ENCODE peak calls at places on chromosomes 4 and X, in seven cellular contexts. One of them, this sample, is unnamed.

GRCh38 chr4:3311489-3312171 is 18.8 kb downstream of the RGS12 start:
- DNase-seq in sigmoid colon: no peak
- DNase-seq in omental fat pad: no peak
- DNase-seq in suprapubic skin: peak; percentile 15
- DNase-seq in HFF-Myc: no peak
- DNase-seq in WTC11: no peak
- DNase-seq in dorsolateral prefrontal cortex: peak; percentile 20
- DNase-seq in this sample: no peak

GRCh38 chr4:55973650-55974049 is 24.9 kb downstream of the CEP135 start:
- DNase-seq in suprapubic skin: no peak
- DNase-seq in omental fat pad: no peak
- DNase-seq in HFF-Myc: no peak
- DNase-seq in WTC11: no peak
- DNase-seq in sigmoid colon: no peak
- DNase-seq in dorsolateral prefrontal cortex: no peak
- DNase-seq in this sample: no peak

GRCh38 chr4:110193822-110194761 is 4.3 kb downstream of the ELOVL6 start:
- DNase-seq in WTC11: peak; percentile 67
- DNase-seq in sigmoid colon: peak; percentile 83
- DNase-seq in dorsolateral prefrontal cortex: peak; percentile 99
- DNase-seq in omental fat pad: no peak
- DNase-seq in HFF-Myc: peak; percentile 90
- DNase-seq in suprapubic skin: peak; percentile 73
- DNase-seq in this sample: peak; percentile 89

GRCh38 chr4:1241466-1241935 is 7.4 kb downstream of the CTBP1 start:
- DNase-seq in HFF-Myc: no peak
- DNase-seq in suprapubic skin: peak; percentile 57
- DNase-seq in dorsolateral prefrontal cortex: no peak
- DNase-seq in omental fat pad: no peak
- DNase-seq in WTC11: peak; percentile 8
- DNase-seq in sigmoid colon: no peak
- DNase-seq in this sample: peak; percentile 12

GRCh38 chr4:169418846-169419245 is 148.1 kb upstream of the SH3RF1 start:
- DNase-seq in HFF-Myc: no peak
- DNase-seq in sigmoid colon: no peak
- DNase-seq in WTC11: no peak
- DNase-seq in suprapubic skin: no peak
- DNase-seq in dorsolateral prefrontal cortex: no peak
- DNase-seq in omental fat pad: no peak
- DNase-seq in this sample: no peak

GRCh38 chr4:67712650-67713530 is 11.9 kb upstream of the UBA6 start:
- DNase-seq in omental fat pad: no peak
- DNase-seq in suprapubic skin: no peak
- DNase-seq in WTC11: no peak
- DNase-seq in HFF-Myc: no peak
- DNase-seq in sigmoid colon: no peak
- DNase-seq in dorsolateral prefrontal cortex: no peak
- DNase-seq in this sample: no peak

GRCh38 chrX:47191331-47191730 is 2.3 kb upstream of the UBA1 start:
- DNase-seq in dorsolateral prefrontal cortex: no peak
- DNase-seq in omental fat pad: no peak
- DNase-seq in HFF-Myc: no peak
- DNase-seq in sigmoid colon: no peak
- DNase-seq in suprapubic skin: no peak
- DNase-seq in WTC11: peak; percentile 17
- DNase-seq in this sample: no peak

GRCh38 chr4:15598644-15599043 is 56.5 kb downstream of the FBXL5 start:
- DNase-seq in suprapubic skin: no peak
- DNase-seq in WTC11: no peak
- DNase-seq in sigmoid colon: no peak
- DNase-seq in dorsolateral prefrontal cortex: no peak
- DNase-seq in omental fat pad: no peak
- DNase-seq in HFF-Myc: no peak
- DNase-seq in this sample: no peak

GRCh38 chrX:19776753-19777152 is 110.6 kb downstream of the SH3KBP1 start:
- DNase-seq in sigmoid colon: no peak
- DNase-seq in WTC11: no peak
- DNase-seq in dorsolateral prefrontal cortex: no peak
- DNase-seq in suprapubic skin: no peak
- DNase-seq in omental fat pad: no peak
- DNase-seq in HFF-Myc: no peak
- DNase-seq in this sample: no peak

GRCh38 chr4:122218762-122219161 is 66.6 kb downstream of the BLTP1 start:
- DNase-seq in omental fat pad: no peak
- DNase-seq in suprapubic skin: no peak
- DNase-seq in dorsolateral prefrontal cortex: no peak
- DNase-seq in WTC11: no peak
- DNase-seq in HFF-Myc: no peak
- DNase-seq in sigmoid colon: no peak
- DNase-seq in this sample: no peak

GRCh38 chr4:40908297-40908696 is 158.5 kb downstream of the NSUN7 start:
- DNase-seq in dorsolateral prefrontal cortex: no peak
- DNase-seq in suprapubic skin: peak; percentile 79
- DNase-seq in omental fat pad: no peak
- DNase-seq in WTC11: peak; percentile 21
- DNase-seq in sigmoid colon: peak; percentile 46
- DNase-seq in HFF-Myc: no peak
- DNase-seq in this sample: no peak

GRCh38 chrX:40092808-40093435 is 4.8 kb downstream of the BCOR start:
- DNase-seq in sigmoid colon: no peak
- DNase-seq in suprapubic skin: no peak
- DNase-seq in dorsolateral prefrontal cortex: no peak
- DNase-seq in HFF-Myc: no peak
- DNase-seq in omental fat pad: no peak
- DNase-seq in WTC11: no peak
- DNase-seq in this sample: no peak

GRCh38 chr4:87497141-87497540 is 32.0 kb downstream of the SPARCL1 start:
- DNase-seq in dorsolateral prefrontal cortex: no peak
- DNase-seq in sigmoid colon: no peak
- DNase-seq in HFF-Myc: no peak
- DNase-seq in omental fat pad: no peak
- DNase-seq in suprapubic skin: no peak
- DNase-seq in WTC11: peak; percentile 58
- DNase-seq in this sample: no peak
- TF ChIP-seq CTCF in dorsolateral prefrontal cortex: peak; percentile 41
- TF ChIP-seq CTCF in sigmoid colon: no peak
- TF ChIP-seq CTCF in HFF-Myc: peak; percentile 53
- TF ChIP-seq CTCF in omental fat pad: no peak
- TF ChIP-seq CTCF in suprapubic skin: no peak
- TF ChIP-seq CTCF in WTC11: peak; percentile 65
- TF ChIP-seq CTCF in this sample: no peak

GRCh38 chr4:83780334-83780733 is 244.4 kb downstream of the GPAT3 start:
- DNase-seq in sigmoid colon: no peak
- DNase-seq in suprapubic skin: no peak
- DNase-seq in omental fat pad: no peak
- DNase-seq in dorsolateral prefrontal cortex: no peak
- DNase-seq in WTC11: no peak
- DNase-seq in HFF-Myc: no peak
- DNase-seq in this sample: no peak
- TF ChIP-seq CTCF in sigmoid colon: no peak
- TF ChIP-seq CTCF in suprapubic skin: no peak
- TF ChIP-seq CTCF in omental fat pad: no peak
- TF ChIP-seq CTCF in dorsolateral prefrontal cortex: no peak
- TF ChIP-seq CTCF in WTC11: no peak
- TF ChIP-seq CTCF in HFF-Myc: no peak
- TF ChIP-seq CTCF in this sample: no peak

GRCh38 chrX:17160971-17161370 is 214.0 kb upstream of the NHS start:
- DNase-seq in dorsolateral prefrontal cortex: no peak
- DNase-seq in HFF-Myc: no peak
- DNase-seq in WTC11: no peak
- DNase-seq in sigmoid colon: no peak
- DNase-seq in omental fat pad: no peak
- DNase-seq in suprapubic skin: no peak
- DNase-seq in this sample: no peak
- TF ChIP-seq CTCF in dorsolateral prefrontal cortex: no peak
- TF ChIP-seq CTCF in HFF-Myc: no peak
- TF ChIP-seq CTCF in WTC11: no peak
- TF ChIP-seq CTCF in sigmoid colon: no peak
- TF ChIP-seq CTCF in omental fat pad: no peak
- TF ChIP-seq CTCF in suprapubic skin: no peak
- TF ChIP-seq CTCF in this sample: no peak

DNA sequence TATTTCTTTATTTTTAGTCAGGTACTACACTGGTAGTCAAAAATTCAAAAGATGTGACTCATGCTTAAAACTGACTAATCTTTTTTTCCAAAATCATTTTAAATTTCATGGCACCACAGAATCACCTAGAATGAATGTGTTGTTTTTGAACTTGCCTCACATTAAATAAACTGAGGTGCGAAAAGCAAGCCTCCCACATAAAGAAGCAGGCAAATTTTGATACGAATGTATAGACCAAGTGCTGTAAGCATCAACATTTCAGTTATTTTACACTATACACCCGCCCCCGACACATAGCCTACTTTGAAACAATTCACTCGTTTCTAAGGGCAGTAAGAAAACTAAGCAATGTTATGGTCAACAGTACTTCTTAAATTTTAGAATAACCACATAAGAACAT is 94.3 kb downstream of the MRPL1 start:
- DNase-seq in omental fat pad: no peak
- DNase-seq in dorsolateral prefrontal cortex: no peak
- DNase-seq in suprapubic skin: no peak
- DNase-seq in WTC11: no peak
- DNase-seq in HFF-Myc: no peak
- DNase-seq in sigmoid colon: no peak
- DNase-seq in this sample: no peak
- TF ChIP-seq CTCF in omental fat pad: no peak
- TF ChIP-seq CTCF in dorsolateral prefrontal cortex: no peak
- TF ChIP-seq CTCF in suprapubic skin: no peak
- TF ChIP-seq CTCF in WTC11: no peak
- TF ChIP-seq CTCF in HFF-Myc: no peak
- TF ChIP-seq CTCF in sigmoid colon: no peak
- TF ChIP-seq CTCF in this sample: no peak

GRCh38 chr4:82284858-82285805 is 88.7 kb downstream of the HNRNPD start:
- DNase-seq in dorsolateral prefrontal cortex: peak; percentile 98
- DNase-seq in suprapubic skin: peak; percentile 100
- DNase-seq in HFF-Myc: peak; percentile 87
- DNase-seq in WTC11: peak; percentile 100
- DNase-seq in omental fat pad: peak; percentile 96
- DNase-seq in sigmoid colon: peak; percentile 100
- DNase-seq in this sample: peak; percentile 99
- TF ChIP-seq CTCF in dorsolateral prefrontal cortex: peak; percentile 75
- TF ChIP-seq CTCF in suprapubic skin: peak; percentile 64
- TF ChIP-seq CTCF in HFF-Myc: peak; percentile 78
- TF ChIP-seq CTCF in WTC11: peak; percentile 94
- TF ChIP-seq CTCF in omental fat pad: no peak
- TF ChIP-seq CTCF in sigmoid colon: peak; percentile 86
- TF ChIP-seq CTCF in this sample: peak; percentile 94

GRCh38 chr4:53863163-53863562 is 201.2 kb downstream of the CHIC2 start:
- DNase-seq in omental fat pad: no peak
- DNase-seq in dorsolateral prefrontal cortex: no peak
- DNase-seq in WTC11: no peak
- DNase-seq in sigmoid colon: peak; percentile 80
- DNase-seq in suprapubic skin: no peak
- DNase-seq in HFF-Myc: no peak
- DNase-seq in this sample: peak; percentile 50

GRCh38 chr4:53859305-53859704 is 205.1 kb downstream of the CHIC2 start:
- DNase-seq in sigmoid colon: no peak
- DNase-seq in omental fat pad: no peak
- DNase-seq in WTC11: no peak
- DNase-seq in suprapubic skin: no peak
- DNase-seq in dorsolateral prefrontal cortex: no peak
- DNase-seq in HFF-Myc: no peak
- DNase-seq in this sample: no peak

GRCh38 chr4:53865031-53865430 is 199.4 kb downstream of the CHIC2 start:
- DNase-seq in suprapubic skin: no peak
- DNase-seq in WTC11: no peak
- DNase-seq in HFF-Myc: no peak
- DNase-seq in omental fat pad: no peak
- DNase-seq in sigmoid colon: no peak
- DNase-seq in dorsolateral prefrontal cortex: no peak
- DNase-seq in this sample: no peak

GRCh38 chr4:53863731-53864130 is 200.7 kb downstream of the CHIC2 start:
- DNase-seq in HFF-Myc: no peak
- DNase-seq in WTC11: no peak
- DNase-seq in suprapubic skin: no peak
- DNase-seq in dorsolateral prefrontal cortex: no peak
- DNase-seq in omental fat pad: no peak
- DNase-seq in sigmoid colon: no peak
- DNase-seq in this sample: no peak

GRCh38 chr4:53861856-53862610 is 202.4 kb downstream of the CHIC2 start:
- DNase-seq in dorsolateral prefrontal cortex: no peak
- DNase-seq in omental fat pad: no peak
- DNase-seq in HFF-Myc: peak; percentile 92
- DNase-seq in suprapubic skin: no peak
- DNase-seq in sigmoid colon: peak; percentile 85
- DNase-seq in WTC11: no peak
- DNase-seq in this sample: peak; percentile 71
- TF ChIP-seq CTCF in dorsolateral prefrontal cortex: no peak
- TF ChIP-seq CTCF in omental fat pad: no peak
- TF ChIP-seq CTCF in HFF-Myc: no peak
- TF ChIP-seq CTCF in suprapubic skin: no peak
- TF ChIP-seq CTCF in sigmoid colon: no peak
- TF ChIP-seq CTCF in WTC11: no peak
- TF ChIP-seq CTCF in this sample: no peak

GRCh38 chrX:77412631-77413030 is 34.6 kb upstream of the FGF16 start:
- DNase-seq in omental fat pad: no peak
- DNase-seq in dorsolateral prefrontal cortex: no peak
- DNase-seq in HFF-Myc: no peak
- DNase-seq in sigmoid colon: no peak
- DNase-seq in WTC11: no peak
- DNase-seq in suprapubic skin: no peak
- DNase-seq in this sample: no peak

GRCh38 chrX:77415882-77416281 is 31.3 kb upstream of the FGF16 start:
- DNase-seq in sigmoid colon: no peak
- DNase-seq in WTC11: no peak
- DNase-seq in HFF-Myc: no peak
- DNase-seq in suprapubic skin: no peak
- DNase-seq in dorsolateral prefrontal cortex: no peak
- DNase-seq in omental fat pad: no peak
- DNase-seq in this sample: no peak

DNA sequence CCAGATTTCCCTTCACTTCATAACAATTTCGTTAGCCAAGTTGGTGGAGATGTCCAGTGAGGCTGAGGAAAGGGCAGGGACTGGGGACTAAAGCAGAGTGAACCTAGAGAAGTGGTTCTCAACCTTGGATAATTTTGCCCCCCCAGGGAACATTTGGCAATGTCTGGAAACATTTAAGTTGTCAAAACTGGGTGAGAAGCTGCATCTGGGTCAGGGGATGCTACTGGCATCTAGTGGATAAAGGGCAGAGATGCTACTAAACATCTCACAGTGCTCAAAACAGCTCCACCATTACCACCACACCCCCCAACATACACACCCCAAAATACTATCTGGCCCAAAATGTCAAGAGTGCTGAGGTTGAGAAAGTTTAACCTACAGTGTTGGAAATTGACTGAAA is 32.0 kb upstream of the FGF16 start:
- DNase-seq in HFF-Myc: no peak
- DNase-seq in sigmoid colon: no peak
- DNase-seq in WTC11: no peak
- DNase-seq in omental fat pad: no peak
- DNase-seq in dorsolateral prefrontal cortex: no peak
- DNase-seq in suprapubic skin: no peak
- DNase-seq in this sample: no peak
- TF ChIP-seq CTCF in HFF-Myc: peak; percentile 3
- TF ChIP-seq CTCF in sigmoid colon: no peak
- TF ChIP-seq CTCF in WTC11: no peak
- TF ChIP-seq CTCF in omental fat pad: no peak
- TF ChIP-seq CTCF in dorsolateral prefrontal cortex: no peak
- TF ChIP-seq CTCF in suprapubic skin: no peak
- TF ChIP-seq CTCF in this sample: no peak